ENCODE peak calls at places on chromosomes 4 and X, in eight cellular contexts. U is activated naive CD4-positive, alpha-beta T cell; I is AG09309; A is left lung; X is cardiac muscle cell; S is NCI-H82; L is HEK293T; H is stimulated activated CD4-positive, alpha-beta T cell treated with anti-CD3 and anti-CD28 coated beads, TNF-alpha, amount 100 ng/mL, for 1 hour. Z is an unnamed sample.

GRCh38 chr4:156931267-156931666 is 40.3 kb downstream of the PDGFC start:
- DNase-seq in U (no peak), I (peak; percentile 57), A (no peak), X (no peak), S (no peak), L (peak; percentile 26), H (no peak), Z (peak; percentile 93)

GRCh38 chrX:17500145-17500579 is 125.2 kb downstream of the NHS start:
- DNase-seq in U (no peak), I (peak; percentile 50), A (no peak), X (no peak), S (peak; percentile 2), L (no peak), H (no peak), Z (no peak)

GRCh38 chrX:103656623-103657022 is 27.8 kb downstream of the TCEAL1 start:
- DNase-seq in U (no peak), I (peak; percentile 56), A (no peak), X (no peak), S (no peak), L (no peak), H (no peak), Z (no peak)

GRCh38 chr4:161498155-161498554 is 665.6 kb downstream of the FSTL5 start:
- DNase-seq in U (no peak), I (no peak), A (no peak), X (no peak), S (no peak), L (no peak), H (no peak), Z (no peak)

GRCh38 chr4:76035146-76035545 is 724 bp downstream of the CXCL11 start:
- DNase-seq in U (no peak), I (no peak), A (no peak), X (no peak), S (peak; percentile 80), L (no peak), H (no peak), Z (no peak)

GRCh38 chr4:101621120-101621519 is 169.4 kb upstream of the BANK1 start:
- DNase-seq in U (no peak), I (peak; percentile 38), A (no peak), X (no peak), S (no peak), L (no peak), H (no peak), Z (peak; percentile 31)

GRCh38 chrX:135480076-135480475 is 40.4 kb upstream of the INTS6L start:
- DNase-seq in U (no peak), I (no peak), A (no peak), X (no peak), S (peak; percentile 69), L (no peak), H (no peak), Z (no peak)

GRCh38 chr4:68460085-68460484 is 12.8 kb downstream of the TMPRSS11E start:
- DNase-seq in U (no peak), I (no peak), A (no peak), X (no peak), S (no peak), L (no peak), H (no peak), Z (no peak)

GRCh38 chr4:83231620-83232056 is 53.0 kb downstream of the COQ2 start:
- DNase-seq in U (no peak), I (no peak), A (no peak), X (no peak), S (no peak), L (no peak), H (no peak), Z (peak; percentile 29)